ENCODE peak calls at places on chromosomes 5 and 9, in nine cellular contexts. C, R, Z, A, N, K, P, V and D are unnamed samples. For H3K27me3, the result is how much of the 10 kb centered on the place peaks cover.

GRCh38 chr9:133371261-133371711 is 4.6 kb downstream of the SURF4 start:
- DNase-seq in C (peak), R (no peak), Z (peak), A (no peak), N (no peak), K (no peak), P (no peak), V (no peak), D (no peak)

GRCh38 chr9:105967798-105968197 is 273.5 kb downstream of the TMEM38B start:
- DNase-seq in C (no peak), R (no peak), Z (no peak), A (no peak), N (no peak), K (no peak), P (no peak), V (no peak), D (no peak)

GRCh38 chr9:88418715-88419540 is 30.7 kb downstream of the SPIN1 start:
- DNase-seq in C (no peak), R (no peak), Z (peak), A (no peak), N (no peak), K (no peak), P (no peak), V (no peak), D (no peak)

GRCh38 chr5:114152656-114153360 is 209.1 kb upstream of the KCNN2 start:
- DNase-seq in C (no peak), R (no peak), Z (no peak), A (no peak), N (no peak), K (no peak), P (no peak), V (no peak), D (no peak)

GRCh38 chr5:160071521-160072299 is 47.5 kb downstream of the PWWP2A start:
- DNase-seq in C (no peak), R (peak), Z (no peak), A (peak), N (no peak), K (no peak), P (no peak), V (no peak), D (no peak)

GRCh38 chr9:129027685-129028191 is 393 bp downstream of the SH3GLB2 start:
- DNase-seq in C (no peak), R (peak), Z (no peak), A (peak), N (peak), K (no peak), P (no peak), V (no peak), D (peak)

GRCh38 chr5:30156156-30156555 is 1037.3 kb upstream of the CDH6 start:
- DNase-seq in C (no peak), R (no peak), Z (no peak), A (no peak), N (no peak), K (no peak), P (no peak), V (no peak), D (no peak)

GRCh38 chr5:111935835-111936234 is 178.8 kb upstream of the NREP start:
- DNase-seq in C (no peak), R (no peak), Z (peak), A (no peak), N (no peak), K (no peak), P (no peak), V (no peak), D (no peak)

GRCh38 chr5:82164957-82165698 is 113.0 kb downstream of the RPS23 start:
- DNase-seq in C (no peak), R (peak), Z (peak), A (peak), N (no peak), K (no peak), P (no peak), V (no peak), D (no peak)

GRCh38 chr5:150298701-150299451 is 3.8 kb downstream of the ARSI start:
- DNase-seq in C (no peak), R (no peak), Z (peak), A (no peak), N (no peak), K (peak), P (peak), V (no peak), D (no peak)

GRCh38 chr9:116897181-116897580 is 210.1 kb downstream of the TRIM32 start:
- DNase-seq in C (no peak), R (no peak), Z (no peak), A (no peak), N (no peak), K (no peak), P (no peak), V (no peak), D (no peak)

GRCh38 chr9:98806394-98807069 is 938 bp upstream of the GALNT12 start:
- DNase-seq in C (no peak), R (no peak), Z (no peak), A (no peak), N (no peak), K (no peak), P (no peak), V (no peak), D (no peak)

GRCh38 chr9:36029765-36030528 is 6.8 kb upstream of the RECK start:
- DNase-seq in C (no peak), R (no peak), Z (peak), A (no peak), N (peak), K (peak), P (peak), V (no peak), D (no peak)

GRCh38 chr9:136079916-136080246 is 15.2 kb downstream of the NACC2 start:
- DNase-seq in C (no peak), R (peak), Z (no peak), A (no peak), N (no peak), K (no peak), P (no peak), V (peak), D (no peak)

GRCh38 chr9:37574996-37575395 is 1.2 kb downstream of the FBXO10 start:
- DNase-seq in C (no peak), R (no peak), Z (no peak), A (no peak), N (no peak), K (no peak), P (no peak), V (no peak), D (no peak)

GRCh38 chr9:16150501-16150900 is 597.7 kb downstream of the CCDC171 start:
- DNase-seq in C (no peak), R (no peak), Z (no peak), A (no peak), N (no peak), K (no peak), P (no peak), V (no peak), D (peak)

GRCh38 chr9:130854835-130855234 is 19.8 kb downstream of the ABL1 start:
- DNase-seq in C (no peak), R (no peak), Z (no peak), A (no peak), N (peak), K (no peak), P (no peak), V (no peak), D (no peak)

GRCh38 chr9:124510650-124511425 is 3.6 kb upstream of the NR5A1 start:
- DNase-seq in C (no peak), R (no peak), Z (no peak), A (no peak), N (no peak), K (no peak), P (no peak), V (no peak), D (no peak)

GRCh38 chr5:148913985-148914421 is 87.6 kb downstream of the ADRB2 start:
- DNase-seq in C (no peak), R (no peak), Z (peak), A (no peak), N (peak), K (peak), P (peak), V (no peak), D (no peak)

GRCh38 chr5:61551637-61552313 is 219.7 kb downstream of the ZSWIM6 start:
- DNase-seq in C (no peak), R (no peak), Z (no peak), A (no peak), N (no peak), K (no peak), P (no peak), V (no peak), D (no peak)

GRCh38 chr5:59598547-59598874 is 295.0 kb downstream of the PDE4D start:
- DNase-seq in C (no peak), R (no peak), Z (no peak), A (no peak), N (no peak), K (no peak), P (no peak), V (no peak), D (peak)

GRCh38 chr5:135487839-135488514 is 35.8 kb upstream of the TIFAB start:
- DNase-seq in C (no peak), R (no peak), Z (no peak), A (no peak), N (no peak), K (no peak), P (no peak), V (peak), D (no peak)
- H3K27me3 ChIP-seq in C (under half), R (under half), Z (half or more), A (half or more), N (under half), K (under half), P (under half), V (half or more), D (half or more)

GRCh38 chr5:6448141-6448491 is 543 bp upstream of the UBE2QL1 start:
- DNase-seq in C (no peak), R (no peak), Z (no peak), A (no peak), N (no peak), K (no peak), P (no peak), V (no peak), D (no peak)

GRCh38 chr5:6450235-6450860 is 1.7 kb downstream of the UBE2QL1 start:
- DNase-seq in C (no peak), R (no peak), Z (no peak), A (no peak), N (no peak), K (no peak), P (no peak), V (no peak), D (no peak)

GRCh38 chr5:6448622-6449464 is at the start of gene UBE2QL1:
- DNase-seq in C (no peak), R (no peak), Z (no peak), A (no peak), N (no peak), K (no peak), P (no peak), V (peak), D (peak)

GRCh38 chr5:6447384-6448140 is 1.1 kb upstream of the UBE2QL1 start:
- DNase-seq in C (no peak), R (no peak), Z (no peak), A (no peak), N (no peak), K (no peak), P (no peak), V (no peak), D (no peak)

GRCh38 chr5:6449465-6450158 is 953 bp downstream of the UBE2QL1 start:
- DNase-seq in C (no peak), R (no peak), Z (no peak), A (no peak), N (no peak), K (no peak), P (no peak), V (no peak), D (no peak)
- H3K27me3 ChIP-seq in C (under half), R (under half), Z (under half), A (half or more), N (half or more), K (under half), P (under half), V (under half), D (under half)

GRCh38 chr5:171715551-171715950 is 70.1 kb upstream of the SMIM23 start:
- DNase-seq in C (no peak), R (no peak), Z (no peak), A (no peak), N (no peak), K (no peak), P (no peak), V (no peak), D (no peak)
- H3K27me3 ChIP-seq in C (under half), R (under half), Z (under half), A (under half), N (half or more), K (under half), P (under half), V (under half), D (under half)

DNA sequence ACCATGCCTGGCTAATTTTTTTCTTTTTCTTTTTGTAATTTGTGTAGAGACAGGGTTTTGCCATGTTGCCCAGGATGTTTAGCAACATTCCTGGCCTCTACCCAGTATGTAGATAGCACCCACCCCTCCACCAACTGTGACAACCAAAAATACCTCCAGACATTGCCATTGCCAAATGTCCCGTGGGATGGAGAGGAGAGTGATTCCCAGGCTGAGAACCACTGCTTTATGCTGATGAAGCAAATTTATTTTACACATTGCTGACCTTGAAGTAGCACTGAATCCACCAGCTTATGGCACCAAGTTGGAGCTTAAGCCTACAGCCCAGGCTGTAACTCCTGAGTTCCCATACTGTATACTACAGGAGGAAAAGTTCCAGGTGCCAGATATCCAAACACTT is 58.5 kb downstream of the GGTA1 start:
- DNase-seq in C (no peak), R (no peak), Z (no peak), A (no peak), N (no peak), K (no peak), P (no peak), V (no peak), D (no peak)
- H3K27me3 ChIP-seq in C (under half), R (under half), Z (half or more), A (under half), N (half or more), K (under half), P (half or more), V (under half), D (under half)

DNA sequence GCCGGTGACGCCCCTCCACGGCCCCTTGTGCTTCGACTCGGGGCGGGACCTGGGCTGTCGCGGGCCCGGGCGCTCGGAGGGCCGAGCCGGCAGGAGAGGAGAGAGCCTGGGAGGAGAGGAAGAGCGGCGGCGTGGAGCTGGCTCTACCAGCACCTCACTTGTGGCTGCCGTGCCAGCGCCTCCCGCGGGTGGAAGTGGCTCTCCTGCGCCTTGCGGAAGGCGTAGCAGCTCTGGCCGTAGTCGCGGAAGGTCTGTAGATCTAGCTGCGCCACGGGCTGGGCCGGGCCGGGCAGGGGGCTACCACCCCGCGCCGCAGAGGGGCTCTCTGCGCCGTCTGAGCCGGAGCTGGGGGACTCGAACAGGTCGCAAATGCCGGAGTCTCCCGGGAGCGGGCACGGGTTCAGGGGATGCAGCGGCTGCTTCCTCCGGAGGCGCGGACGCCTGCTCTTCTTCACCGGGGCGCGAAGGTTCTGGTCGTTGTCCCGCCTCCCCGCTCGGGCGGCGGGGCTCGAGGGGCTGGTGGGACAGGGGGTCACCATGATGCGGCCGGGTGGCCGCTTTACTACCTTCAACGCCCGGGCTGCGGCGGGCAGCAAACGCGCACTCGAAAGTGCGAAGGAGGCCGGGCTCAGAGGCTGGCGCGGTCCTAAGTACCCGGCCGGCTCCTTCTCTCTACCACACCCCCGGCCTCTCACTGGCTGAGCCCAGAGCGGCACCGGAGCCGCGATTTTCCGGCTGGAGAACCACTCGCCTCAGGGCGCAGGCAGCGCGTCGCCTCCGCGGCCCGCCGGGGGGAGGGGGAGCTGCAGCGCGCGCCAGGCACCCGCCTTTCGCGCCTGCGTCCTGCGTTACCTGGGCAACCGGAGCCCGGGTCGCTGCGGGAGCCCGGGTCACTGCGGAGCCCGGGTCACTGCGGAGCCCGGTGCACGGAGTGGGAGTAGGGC is at the start of gene CCNO:
- DNase-seq in C (peak), R (peak), Z (peak), A (peak), N (peak), K (no peak), P (no peak), V (peak), D (peak)
- H3K27me3 ChIP-seq in C (half or more), R (under half), Z (under half), A (half or more), N (under half), K (under half), P (half or more), V (half or more), D (half or more)

GRCh38 chr5:1006656-1007071 is 1.9 kb upstream of the NKD2 start:
- DNase-seq in C (no peak), R (peak), Z (no peak), A (peak), N (no peak), K (no peak), P (no peak), V (peak), D (peak)
- H3K27me3 ChIP-seq in C (under half), R (under half), Z (half or more), A (under half), N (half or more), K (half or more), P (half or more), V (half or more), D (half or more)

GRCh38 chr5:116573617-116574431 is 799 bp downstream of the SEMA6A start:
- DNase-seq in C (no peak), R (peak), Z (no peak), A (peak), N (no peak), K (no peak), P (no peak), V (peak), D (peak)
- H3K27me3 ChIP-seq in C (under half), R (under half), Z (under half), A (half or more), N (under half), K (under half), P (half or more), V (under half), D (under half)

DNA sequence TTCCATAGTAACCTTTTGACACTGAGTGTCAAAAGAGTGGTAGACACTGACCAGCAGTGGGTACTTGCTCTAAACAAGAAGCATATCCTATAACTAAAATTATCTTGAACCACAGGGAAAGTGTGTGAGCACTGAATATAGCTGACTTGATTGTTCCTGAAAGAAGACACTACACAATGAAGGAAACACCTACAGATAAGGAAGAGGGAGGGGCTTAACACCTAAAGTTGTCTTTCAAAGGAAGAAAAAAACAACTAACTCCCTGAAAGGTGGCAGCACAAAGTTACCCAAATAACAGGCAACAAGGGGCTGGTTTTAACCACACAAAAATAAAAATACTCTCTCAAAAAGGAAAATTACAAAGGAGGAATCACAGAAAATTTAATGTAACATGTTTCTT is 6.6 kb downstream of the ELAVL2 start:
- DNase-seq in C (no peak), R (no peak), Z (no peak), A (no peak), N (no peak), K (no peak), P (no peak), V (no peak), D (no peak)
- H3K27me3 ChIP-seq in C (under half), R (under half), Z (under half), A (half or more), N (under half), K (under half), P (under half), V (under half), D (half or more)